ENCODE peak calls at places on chromosomes 1 and 21, in five cellular contexts. I is H9, P is IMR-90, E is H1, O is neuronal stem cell. S is an unnamed sample.

GRCh38 chr1:175278236-175278635 is 85.7 kb upstream of the KIAA0040 start:
- DNase-seq in I (no peak), P (no peak), E (no peak), O (no peak), S (no peak)

GRCh38 chr1:181583598-181583997 is 100.3 kb downstream of the CACNA1E start:
- DNase-seq in I (peak), P (no peak), E (peak), O (no peak), S (no peak)

GRCh38 chr21:39182484-39183271 is 573 bp downstream of the PSMG1 start:
- DNase-seq in I (no peak), P (no peak), E (no peak), O (no peak), S (peak)

GRCh38 chr1:97920832-97921571 is at the start of gene DPYD:
- DNase-seq in I (peak), P (peak), E (peak), O (peak), S (peak)

GRCh38 chr1:207805841-207806421 is 54.1 kb downstream of the CD46 start:
- DNase-seq in I (no peak), P (peak), E (no peak), O (no peak), S (peak)

GRCh38 chr1:247528812-247529474 is 7.3 kb downstream of the OR2C3 start:
- DNase-seq in I (no peak), P (no peak), E (no peak), O (no peak), S (no peak)

GRCh38 chr1:25707280-25708016 is 90.9 kb downstream of the MAN1C1 start:
- DNase-seq in I (no peak), P (peak), E (no peak), O (no peak), S (peak)

GRCh38 chr1:246608616-246609376 is 42.5 kb downstream of the CNST start:
- DNase-seq in I (peak), P (peak), E (no peak), O (no peak), S (peak)

GRCh38 chr1:73593379-73593778 is 604.6 kb downstream of the LRRIQ3 start:
- DNase-seq in I (no peak), P (no peak), E (no peak), O (no peak), S (peak)

GRCh38 chr1:27009601-27010197 is 3.0 kb downstream of the TENT5B start:
- DNase-seq in I (no peak), P (no peak), E (no peak), O (no peak), S (peak)

GRCh38 chr1:214566158-214567104 is 15.0 kb upstream of the PTPN14 start:
- DNase-seq in I (no peak), P (peak), E (no peak), O (no peak), S (peak)

GRCh38 chr1:6464915-6465314 is 1.1 kb downstream of the TNFRSF25 start:
- DNase-seq in I (no peak), P (no peak), E (peak), O (no peak), S (no peak)

GRCh38 chr1:199859525-199859924 is 168.0 kb upstream of the NR5A2 start:
- DNase-seq in I (no peak), P (peak), E (no peak), O (no peak), S (peak)

GRCh38 chr1:54347955-54348699 is 58.1 kb downstream of the SSBP3 start:
- DNase-seq in I (no peak), P (no peak), E (no peak), O (no peak), S (no peak)

GRCh38 chr1:16349847-16350406 is 2.4 kb downstream of the FBXO42 start:
- DNase-seq in I (no peak), P (no peak), E (no peak), O (no peak), S (no peak)

GRCh38 chr1:75672528-75673393 is 51.7 kb upstream of the ACADM start:
- DNase-seq in I (peak), P (peak), E (peak), O (no peak), S (peak)

GRCh38 chr1:21334214-21335087 is 44.2 kb upstream of the ECE1 start:
- DNase-seq in I (peak), P (peak), E (peak), O (no peak), S (peak)

GRCh38 chr1:47436979-47437517 is 796 bp upstream of the FOXD2 start:
- DNase-seq in I (no peak), P (peak), E (no peak), O (no peak), S (peak)

GRCh38 chr1:59520759-59521442 is 224.0 kb downstream of the FGGY start:
- DNase-seq in I (no peak), P (peak), E (no peak), O (no peak), S (peak)

DNA sequence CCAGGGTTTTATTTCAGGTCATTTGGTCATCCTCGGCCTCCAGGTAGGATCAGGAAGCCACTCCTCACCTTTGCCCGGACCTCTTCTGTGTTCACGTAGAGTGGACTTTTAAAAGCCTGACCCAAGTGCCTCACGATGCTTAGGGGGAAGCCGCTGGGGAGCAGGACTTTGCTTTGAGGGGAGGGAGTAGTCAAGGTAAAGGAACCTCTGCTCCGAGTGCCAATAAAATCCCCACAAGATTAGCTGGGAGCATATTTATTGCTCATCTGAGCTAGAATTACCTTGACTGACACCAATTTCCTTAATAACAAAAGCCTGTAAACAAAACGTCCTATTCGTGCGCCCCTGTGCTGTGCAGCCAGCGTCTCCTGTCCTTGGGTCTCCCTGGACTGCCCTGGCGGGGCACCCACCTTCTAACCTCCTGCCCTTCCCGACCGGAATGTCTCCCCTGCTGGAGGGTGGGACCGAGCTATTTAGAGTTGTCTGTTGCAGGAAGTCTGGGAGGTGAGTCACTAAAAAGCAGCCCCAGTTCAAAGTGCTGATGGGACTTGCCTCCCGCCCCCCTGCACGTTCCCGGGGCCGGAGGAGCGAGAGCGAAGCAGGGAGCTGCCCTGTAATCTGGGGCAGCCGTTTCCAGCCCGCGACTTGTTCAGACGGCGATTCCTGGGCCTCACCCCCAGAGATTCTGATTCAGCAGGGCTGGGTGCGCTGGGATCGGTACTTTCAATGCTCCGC is 818 bp upstream of the DHRS3 start:
- DNase-seq in I (peak), P (peak), E (peak), O (no peak), S (peak)
- H2BK15ac ChIP-seq in I (no peak), P (peak), E (peak), O (peak), S (no peak)

DNA sequence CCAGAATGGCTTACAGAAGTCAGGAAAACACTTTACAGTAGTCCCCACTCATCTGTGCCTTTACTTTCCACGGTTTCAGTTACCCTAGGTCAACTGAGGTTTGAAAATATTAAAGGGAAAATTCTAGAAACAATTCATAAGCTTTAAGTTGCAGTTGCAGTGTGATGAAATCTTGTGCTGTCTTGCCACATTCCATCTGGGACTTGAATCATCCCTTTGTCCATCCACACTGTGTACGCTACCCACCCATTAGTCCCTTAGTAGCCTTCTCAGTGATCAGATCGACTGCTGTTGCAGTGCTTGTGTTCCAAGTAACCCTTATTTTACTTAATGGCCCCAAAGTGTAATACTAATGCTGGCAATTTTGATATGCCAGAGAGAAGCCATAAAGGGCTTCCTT is 30.5 kb downstream of the ZCCHC17 start:
- DNase-seq in I (no peak), P (peak), E (no peak), O (no peak), S (peak)
- H4K91ac ChIP-seq in I (no peak), P (no peak), E (no peak), O (no peak), S (no peak)

GRCh38 chr1:66271216-66271903 is 262.6 kb upstream of the SGIP1 start:
- DNase-seq in I (peak), P (peak), E (no peak), O (peak), S (peak)

GRCh38 chr1:66269222-66269621 is 264.7 kb upstream of the SGIP1 start:
- DNase-seq in I (no peak), P (no peak), E (no peak), O (no peak), S (no peak)

GRCh38 chr1:66267211-66267940 is 266.6 kb upstream of the SGIP1 start:
- DNase-seq in I (no peak), P (no peak), E (no peak), O (no peak), S (no peak)

GRCh38 chr1:66271904-66272254 is 262.1 kb upstream of the SGIP1 start:
- DNase-seq in I (no peak), P (peak), E (no peak), O (no peak), S (no peak)

DNA sequence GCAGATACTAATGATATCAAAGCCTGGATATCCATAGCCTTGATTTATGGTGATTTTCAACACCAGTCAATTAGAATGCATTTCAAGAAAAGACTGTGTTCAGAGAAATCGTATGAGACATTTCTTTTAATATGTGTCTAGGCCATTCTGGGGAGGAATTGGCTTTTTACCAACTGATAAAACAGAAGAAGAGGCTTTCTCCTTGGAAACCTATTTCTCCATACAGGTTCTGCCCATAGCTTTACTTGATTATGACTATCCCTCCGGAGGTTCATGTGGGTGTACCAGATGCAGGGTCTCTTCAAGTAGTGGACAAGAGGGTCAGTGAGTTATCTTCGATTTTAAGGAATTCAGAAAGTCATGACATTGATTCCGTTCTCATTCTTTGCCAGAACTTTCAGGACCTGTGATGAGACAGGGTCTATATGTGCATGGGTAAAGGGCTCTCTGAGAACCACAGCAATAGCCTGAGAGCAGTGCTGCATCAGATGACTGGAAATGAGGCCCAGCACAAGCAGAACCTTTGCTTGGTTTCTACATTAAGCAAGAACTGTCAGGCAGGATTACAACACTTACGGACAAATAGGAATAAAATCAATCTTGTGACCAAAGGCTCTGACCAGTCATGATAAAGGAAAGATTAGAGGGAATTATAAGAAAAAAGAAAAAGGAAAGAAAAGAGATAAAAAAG is 263.7 kb upstream of the SGIP1 start:
- DNase-seq in I (no peak), P (peak), E (no peak), O (no peak), S (peak)
- H2BK15ac ChIP-seq in I (no peak), P (peak), E (no peak), O (no peak), S (no peak)

DNA sequence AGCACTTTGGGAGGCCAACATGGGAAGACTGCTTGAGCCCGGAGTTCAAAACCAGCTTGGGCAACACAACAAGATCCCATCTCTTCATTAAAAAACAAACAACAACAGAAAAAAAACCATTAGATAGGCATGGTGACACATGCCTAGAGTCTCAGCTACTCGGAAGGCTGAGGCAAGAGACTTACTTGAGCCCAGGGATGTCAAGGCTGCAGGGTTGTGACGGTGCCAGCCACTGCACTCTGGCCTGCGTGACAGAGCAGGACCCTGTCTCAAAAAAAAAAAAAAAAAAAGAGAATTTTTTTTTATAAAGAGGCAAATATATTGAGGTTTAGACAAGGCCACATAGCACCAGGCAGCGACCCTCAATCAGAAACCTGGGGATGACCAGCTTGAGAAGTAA is 62.7 kb downstream of the HSF2BP start:
- DNase-seq in I (no peak), P (no peak), E (no peak), O (no peak), S (no peak)
- H4K91ac ChIP-seq in I (no peak), P (peak), E (no peak), O (no peak), S (peak)

GRCh38 chr1:8889925-8890785 is 11.7 kb upstream of the ENO1 start:
- DNase-seq in I (no peak), P (peak), E (no peak), O (no peak), S (peak)
- H2BK15ac ChIP-seq in I (no peak), P (no peak), E (no peak), O (no peak), S (no peak)

DNA sequence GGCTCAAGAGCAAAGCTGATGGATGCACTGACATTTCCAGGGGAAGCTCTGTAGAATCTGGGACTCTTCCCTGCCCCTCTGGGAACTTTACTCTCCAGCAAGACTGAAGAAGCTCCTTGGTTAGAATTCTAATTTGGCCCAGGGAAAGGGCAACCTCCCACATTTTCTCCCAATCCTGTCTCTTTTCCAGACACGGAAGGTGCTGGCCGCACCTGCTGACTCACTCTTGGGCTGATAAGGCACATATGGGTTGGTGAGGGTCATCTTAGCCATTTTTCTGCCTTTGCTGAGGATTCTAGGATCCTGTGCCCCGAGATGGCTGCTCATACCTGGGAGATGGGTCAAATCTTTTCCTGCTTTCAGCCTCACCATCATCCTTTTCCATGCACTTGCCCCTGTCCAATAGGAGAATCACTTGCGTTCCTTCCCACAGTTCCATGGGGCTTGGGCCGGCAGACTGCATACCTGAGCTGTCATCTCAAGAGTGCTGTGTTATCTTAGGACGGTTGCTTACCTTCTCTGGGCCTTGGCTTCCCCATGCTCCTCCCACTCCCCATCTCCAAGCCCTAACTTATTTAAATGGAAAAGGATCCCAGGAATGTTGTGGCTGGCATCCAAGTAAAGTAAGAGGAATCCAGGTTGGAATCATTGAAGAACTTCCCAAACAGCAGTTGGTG is 1.3 kb downstream of the TINAGL1 start:
- DNase-seq in I (no peak), P (peak), E (peak), O (no peak), S (no peak)
- H4K91ac ChIP-seq in I (no peak), P (peak), E (no peak), O (no peak), S (no peak)